ENCODE peak calls at places on chromosomes 7 and 10, in ten cellular contexts. D is gastrocnemius medialis, V is heart left ventricle, W is GM12892, I is body of pancreas, U is IMR-90, K is breast epithelium, M is tibial nerve, Z is testis, A is endothelial cell of umbilical vein. T is an unnamed sample.

GRCh38 chr10:11578802-11579255 is 32.6 kb downstream of the USP6NL start:
- DNase-seq in D (no peak), V (no peak), W (no peak), I (no peak), U (no peak), K (no peak), M (no peak), Z (no peak), A (no peak), T (no peak)

GRCh38 chr10:110872984-110873569 is 1.3 kb downstream of the PDCD4 start:
- DNase-seq in D (no peak), V (no peak), W (no peak), I (no peak), U (no peak), K (no peak), M (no peak), Z (no peak), A (peak; percentile 12), T (peak; percentile 76)

GRCh38 chr10:14553434-14553833 is 221.3 kb downstream of the FAM107B start:
- DNase-seq in D (no peak), V (no peak), W (no peak), I (no peak), U (peak; percentile 87), K (no peak), M (no peak), Z (no peak), A (no peak), T (no peak)

GRCh38 chr7:31327071-31327470 is 13.5 kb downstream of the NEUROD6 start:
- DNase-seq in D (no peak), V (no peak), W (no peak), I (no peak), U (peak; percentile 10), K (no peak), M (no peak), Z (no peak), A (no peak), T (no peak)

GRCh38 chr7:71220210-71220695 is 88.3 kb downstream of the GALNT17 start:
- DNase-seq in D (no peak), V (peak; percentile 54), W (no peak), I (peak; percentile 56), U (no peak), K (no peak), M (no peak), Z (peak; percentile 75), A (no peak), T (no peak)

GRCh38 chr7:23462846-23463245 is 7.4 kb downstream of the IGF2BP3 start:
- DNase-seq in D (peak; percentile 20), V (no peak), W (no peak), I (no peak), U (peak; percentile 67), K (no peak), M (peak; percentile 31), Z (peak; percentile 36), A (peak; percentile 81), T (peak; percentile 45)

GRCh38 chr10:90179696-90180407 is 478.5 kb downstream of the KIF20B start:
- DNase-seq in D (no peak), V (peak; percentile 28), W (no peak), I (no peak), U (peak; percentile 67), K (no peak), M (no peak), Z (no peak), A (no peak), T (peak; percentile 20)

GRCh38 chr10:85168287-85168686 is 839.9 kb downstream of the CCSER2 start:
- DNase-seq in D (no peak), V (no peak), W (no peak), I (no peak), U (no peak), K (no peak), M (no peak), Z (no peak), A (no peak), T (no peak)

GRCh38 chr10:124165311-124165710 is 71.9 kb upstream of the CHST15 start:
- DNase-seq in D (no peak), V (no peak), W (no peak), I (no peak), U (no peak), K (no peak), M (no peak), Z (no peak), A (no peak), T (no peak)

GRCh38 chr7:134996097-134996550 is 9.8 kb downstream of the AGBL3 start:
- DNase-seq in D (no peak), V (no peak), W (no peak), I (no peak), U (peak; percentile 29), K (no peak), M (no peak), Z (no peak), A (no peak), T (no peak)
- TF ChIP-seq POLR2A in D (no peak), V (no peak), W (no peak), I (no peak), U (no peak), K (no peak), M (no peak), Z (no peak), A (no peak), T (no peak)

GRCh38 chr7:86953219-86953618 is 106.2 kb downstream of the ELAPOR2 start:
- DNase-seq in D (no peak), V (no peak), W (no peak), I (no peak), U (no peak), K (no peak), M (no peak), Z (no peak), A (no peak), T (no peak)

GRCh38 chr7:86955895-86956503 is 103.5 kb downstream of the ELAPOR2 start:
- DNase-seq in D (no peak), V (no peak), W (no peak), I (no peak), U (no peak), K (no peak), M (no peak), Z (no peak), A (no peak), T (no peak)

GRCh38 chr7:86956567-86956966 is 102.9 kb downstream of the ELAPOR2 start:
- DNase-seq in D (no peak), V (no peak), W (no peak), I (no peak), U (no peak), K (no peak), M (no peak), Z (no peak), A (peak; percentile 5), T (no peak)

GRCh38 chr7:86953653-86954336 is 105.7 kb downstream of the ELAPOR2 start:
- DNase-seq in D (no peak), V (no peak), W (no peak), I (no peak), U (no peak), K (no peak), M (no peak), Z (no peak), A (no peak), T (no peak)

DNA sequence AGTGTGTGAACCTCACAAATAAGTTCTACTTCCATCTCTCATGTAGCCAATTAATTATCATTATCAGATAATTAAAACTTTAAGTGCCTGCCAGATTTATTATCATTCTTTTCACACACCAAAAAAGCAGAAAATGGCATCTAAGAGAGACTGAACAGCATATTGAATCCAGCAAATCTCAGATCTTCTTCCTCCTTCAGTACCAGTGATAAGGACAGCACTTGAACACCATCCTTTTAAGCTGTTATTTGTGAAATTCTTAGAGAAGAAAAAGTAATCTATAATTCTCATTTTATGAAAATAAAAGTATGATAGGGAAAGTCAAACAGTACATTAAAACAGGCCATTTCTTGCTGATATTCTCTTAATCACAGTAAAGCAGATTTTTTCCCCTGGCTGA is 104.5 kb downstream of the ELAPOR2 start:
- DNase-seq in D (no peak), V (no peak), W (no peak), I (no peak), U (no peak), K (no peak), M (no peak), Z (no peak), A (no peak), T (no peak)
- TF ChIP-seq POLR2A in D (no peak), V (no peak), W (no peak), I (no peak), U (no peak), K (no peak), M (no peak), Z (no peak), A (no peak), T (no peak)

GRCh38 chr7:151462306-151462779 is 22.4 kb upstream of the CRYGN start:
- DNase-seq in D (no peak), V (no peak), W (no peak), I (no peak), U (no peak), K (no peak), M (no peak), Z (no peak), A (no peak), T (peak; percentile 24)
- TF ChIP-seq POLR2A in D (no peak), V (no peak), W (no peak), I (no peak), U (no peak), K (no peak), M (no peak), Z (no peak), A (no peak), T (no peak)

GRCh38 chr7:1022356-1022755 is 22.0 kb upstream of the GPR146 start:
- DNase-seq in D (no peak), V (no peak), W (no peak), I (no peak), U (no peak), K (no peak), M (no peak), Z (no peak), A (no peak), T (no peak)

GRCh38 chr7:1021931-1022330 is 22.4 kb upstream of the GPR146 start:
- DNase-seq in D (no peak), V (no peak), W (no peak), I (no peak), U (no peak), K (no peak), M (no peak), Z (no peak), A (no peak), T (no peak)

GRCh38 chr7:1021366-1021765 is 23.0 kb upstream of the GPR146 start:
- DNase-seq in D (no peak), V (no peak), W (no peak), I (no peak), U (no peak), K (no peak), M (no peak), Z (no peak), A (no peak), T (no peak)

GRCh38 chr7:1024331-1024761 is 20.0 kb upstream of the GPR146 start:
- DNase-seq in D (peak; percentile 39), V (no peak), W (peak; percentile 78), I (no peak), U (no peak), K (no peak), M (no peak), Z (no peak), A (no peak), T (no peak)

GRCh38 chr7:1022801-1023465 is 21.4 kb upstream of the GPR146 start:
- DNase-seq in D (no peak), V (no peak), W (no peak), I (no peak), U (no peak), K (no peak), M (no peak), Z (no peak), A (no peak), T (no peak)
- TF ChIP-seq POLR2A in D (no peak), V (no peak), W (no peak), I (no peak), U (no peak), K (no peak), M (no peak), Z (no peak), A (no peak), T (no peak)